ENCODE peak calls at places on chromosomes 7 and 10, in seven cellular contexts. X is RWPE1; Q is esophagus squamous epithelium; Z is NCI-H1092; B is GM10248; H is AG09309; R is CD4-positive, alpha-beta memory T cell. T is an unnamed sample.

GRCh38 chr7:51009716-51010496 is 227.2 kb upstream of the GRB10 start:
- DNase-seq in X (peak; percentile 24), Q (no peak), Z (peak; percentile 26), B (peak; percentile 5), H (no peak), R (no peak), T (peak; percentile 36)

GRCh38 chr7:115224923-115225322 is 303.0 kb downstream of the MDFIC start:
- DNase-seq in X (no peak), Q (no peak), Z (no peak), B (no peak), H (no peak), R (no peak), T (no peak)

GRCh38 chr7:46257766-46258448 is 336.8 kb upstream of the IGFBP3 start:
- DNase-seq in X (peak; percentile 82), Q (no peak), Z (no peak), B (no peak), H (peak; percentile 55), R (no peak), T (peak; percentile 87)

GRCh38 chr7:11529382-11529781 is 302.6 kb downstream of the THSD7A start:
- DNase-seq in X (no peak), Q (no peak), Z (no peak), B (no peak), H (no peak), R (no peak), T (no peak)

GRCh38 chr10:2120781-2121180 is 383.5 kb upstream of the ADARB2 start:
- DNase-seq in X (no peak), Q (no peak), Z (no peak), B (no peak), H (no peak), R (no peak), T (no peak)

GRCh38 chr10:60778978-60779668 is 845 bp downstream of the CDK1 start:
- DNase-seq in X (peak; percentile 14), Q (no peak), Z (no peak), B (no peak), H (no peak), R (peak; percentile 9), T (no peak)

GRCh38 chr7:30717181-30717580 is 34.8 kb upstream of the INMT start:
- DNase-seq in X (peak; percentile 73), Q (no peak), Z (no peak), B (no peak), H (no peak), R (no peak), T (peak; percentile 25)

GRCh38 chr7:152910545-152911013 is 151.0 kb downstream of the ACTR3B start:
- DNase-seq in X (no peak), Q (no peak), Z (peak; percentile 53), B (no peak), H (no peak), R (no peak), T (no peak)

GRCh38 chr10:114720685-114721278 is 62.7 kb upstream of the ABLIM1 start:
- DNase-seq in X (no peak), Q (no peak), Z (no peak), B (no peak), H (no peak), R (no peak), T (no peak)